ENCODE peak calls at places on chromosomes 2 and 18, in five cellular contexts. One of them, this sample, is unnamed.

GRCh38 chr2:20674974-20675679 is 8.2 kb downstream of the GDF7 start:
- DNase-seq in GM10248: no peak
- DNase-seq in central memory CD4-positive, alpha-beta T cell: no peak
- DNase-seq in psoas muscle: peak
- DNase-seq in HEK293T: no peak
- DNase-seq in this sample: no peak

GRCh38 chr2:216693414-216694100 is 1.8 kb downstream of the IGFBP5 start:
- DNase-seq in central memory CD4-positive, alpha-beta T cell: no peak
- DNase-seq in GM10248: no peak
- DNase-seq in psoas muscle: no peak
- DNase-seq in HEK293T: no peak
- DNase-seq in this sample: no peak

GRCh38 chr2:42340938-42341636 is 19.9 kb downstream of the COX7A2L start:
- DNase-seq in HEK293T: no peak
- DNase-seq in psoas muscle: no peak
- DNase-seq in central memory CD4-positive, alpha-beta T cell: no peak
- DNase-seq in GM10248: no peak
- DNase-seq in this sample: no peak

GRCh38 chr2:188598551-188598950 is 306.9 kb downstream of the GULP1 start:
- DNase-seq in HEK293T: no peak
- DNase-seq in central memory CD4-positive, alpha-beta T cell: no peak
- DNase-seq in psoas muscle: no peak
- DNase-seq in GM10248: no peak
- DNase-seq in this sample: no peak

GRCh38 chr18:70154591-70155194 is 50.8 kb downstream of the RTTN start:
- DNase-seq in central memory CD4-positive, alpha-beta T cell: no peak
- DNase-seq in psoas muscle: no peak
- DNase-seq in HEK293T: no peak
- DNase-seq in GM10248: no peak
- DNase-seq in this sample: no peak

GRCh38 chr2:38665854-38666577 is at the start of gene GALM:
- DNase-seq in HEK293T: peak
- DNase-seq in central memory CD4-positive, alpha-beta T cell: peak
- DNase-seq in GM10248: peak
- DNase-seq in psoas muscle: peak
- DNase-seq in this sample: peak

GRCh38 chr2:161586517-161587167 is 37.6 kb upstream of the SLC4A10 start:
- DNase-seq in psoas muscle: no peak
- DNase-seq in central memory CD4-positive, alpha-beta T cell: peak
- DNase-seq in GM10248: no peak
- DNase-seq in HEK293T: peak
- DNase-seq in this sample: peak

GRCh38 chr2:172807011-172807410 is 71.4 kb downstream of the RAPGEF4 start:
- DNase-seq in GM10248: no peak
- DNase-seq in psoas muscle: no peak
- DNase-seq in central memory CD4-positive, alpha-beta T cell: no peak
- DNase-seq in HEK293T: no peak
- DNase-seq in this sample: no peak

GRCh38 chr2:236352761-236353593 is 88.8 kb upstream of the ASB18 start:
- DNase-seq in psoas muscle: no peak
- DNase-seq in central memory CD4-positive, alpha-beta T cell: peak
- DNase-seq in HEK293T: no peak
- DNase-seq in GM10248: peak
- DNase-seq in this sample: peak

GRCh38 chr2:233113114-233113452 is 52.9 kb downstream of the INPP5D start:
- DNase-seq in psoas muscle: no peak
- DNase-seq in central memory CD4-positive, alpha-beta T cell: no peak
- DNase-seq in HEK293T: no peak
- DNase-seq in GM10248: no peak
- DNase-seq in this sample: no peak

This sample was measured in K562.